ENCODE peak calls at places on chromosomes 16 and 17, in nine cellular contexts. K is uterus, P is cardiac fibroblast, U is body of pancreas, R is fibroblast of the aortic adventitia, V is PC-3, N is fibroblast of villous mesenchyme, B is astrocyte of the spinal cord, L is esophagus squamous epithelium. A is an unnamed sample.

GRCh38 chr16:85555549-85556455 is 57.3 kb upstream of the GSE1 start:
- DNase-seq in N (peak; percentile 80), R (peak; percentile 51), V (no peak), P (peak; percentile 77), B (peak; percentile 57), L (no peak), K (peak; percentile 55), U (peak; percentile 78), A (peak; percentile 63)

GRCh38 chr16:80924372-80924978 is 82.2 kb downstream of the CMC2 start:
- DNase-seq in V (peak; percentile 51), L (no peak), P (peak; percentile 76), K (no peak), B (peak; percentile 52), U (peak; percentile 42), R (peak; percentile 56), N (peak; percentile 66), A (peak; percentile 79)

GRCh38 chr16:30997887-30998711 is 12.3 kb downstream of the STX1B start:
- DNase-seq in L (no peak), B (peak; percentile 77), U (no peak), R (peak; percentile 68), K (peak; percentile 60), V (peak; percentile 75), N (peak; percentile 69), P (peak; percentile 57), A (peak; percentile 62)

GRCh38 chr17:10754109-10754508 is 24.3 kb upstream of the TMEM220 start:
- DNase-seq in L (no peak), V (peak; percentile 52), N (peak; percentile 28), B (no peak), U (peak; percentile 65), K (no peak), P (peak; percentile 28), R (peak; percentile 15), A (peak; percentile 33)

GRCh38 chr16:89561195-89562026 is 929 bp downstream of the RPL13 start:
- DNase-seq in R (no peak), K (no peak), B (no peak), N (no peak), P (no peak), V (no peak), U (no peak), L (no peak), A (no peak)

GRCh38 chr17:48555616-48556533 is 11.0 kb upstream of the HOXB2 start:
- DNase-seq in P (no peak), K (no peak), B (peak; percentile 75), U (no peak), V (peak; percentile 41), N (no peak), L (no peak), R (peak; percentile 58), A (no peak)

GRCh38 chr17:61201211-61201610 is 198.4 kb upstream of the TBX2 start:
- DNase-seq in N (peak; percentile 96), V (peak; percentile 95), L (no peak), R (peak; percentile 90), U (no peak), K (no peak), P (peak; percentile 81), B (peak; percentile 89), A (peak; percentile 72)

GRCh38 chr17:32222621-32223020 is 43.0 kb upstream of the RHBDL3 start:
- DNase-seq in P (no peak), N (no peak), B (peak; percentile 9), L (no peak), R (no peak), V (peak; percentile 56), K (no peak), U (no peak), A (no peak)

GRCh38 chr17:45098869-45099616 is 33.3 kb downstream of the PLCD3 start:
- DNase-seq in K (peak; percentile 86), U (peak; percentile 82), L (no peak), B (peak; percentile 72), R (peak; percentile 87), V (peak; percentile 92), P (peak; percentile 82), N (peak; percentile 83), A (peak; percentile 82)

GRCh38 chr17:11885051-11885450 is 112.2 kb downstream of the ZNF18 start:
- DNase-seq in K (no peak), L (no peak), U (no peak), P (no peak), B (no peak), N (no peak), V (no peak), R (no peak), A (no peak)

GRCh38 chr17:11874756-11875155 is 122.5 kb downstream of the ZNF18 start:
- DNase-seq in P (no peak), L (no peak), U (no peak), B (no peak), V (no peak), N (no peak), K (no peak), R (no peak), A (no peak)

GRCh38 chr17:11882716-11883115 is 114.6 kb downstream of the ZNF18 start:
- DNase-seq in R (no peak), U (no peak), P (no peak), N (no peak), K (no peak), B (no peak), V (no peak), L (no peak), A (no peak)

GRCh38 chr17:11880714-11881113 is 116.6 kb downstream of the ZNF18 start:
- DNase-seq in V (peak; percentile 56), U (no peak), K (no peak), L (no peak), P (no peak), R (no peak), B (no peak), N (no peak), A (no peak)
- TF ChIP-seq CTCF in V (peak; percentile 42), U (peak; percentile 27), K (no peak), L (peak; percentile 37), P (no peak), R (no peak), B (no peak), N (no peak), A (no peak)

GRCh38 chr17:70171159-70171558 is 1.8 kb downstream of the KCNJ2 start:
- DNase-seq in V (no peak), P (no peak), R (no peak), B (no peak), U (no peak), K (no peak), L (no peak), N (no peak), A (no peak)
- H3K4me3 ChIP-seq in V (no peak overlapping the region), P (peak overlapping the region; percentile 1), R (no peak overlapping the region), B (no peak overlapping the region), U (no peak overlapping the region), K (no peak overlapping the region), L (peak overlapping the region; percentile 75), N (peak overlapping the region; percentile 9), A (no peak overlapping the region)

DNA sequence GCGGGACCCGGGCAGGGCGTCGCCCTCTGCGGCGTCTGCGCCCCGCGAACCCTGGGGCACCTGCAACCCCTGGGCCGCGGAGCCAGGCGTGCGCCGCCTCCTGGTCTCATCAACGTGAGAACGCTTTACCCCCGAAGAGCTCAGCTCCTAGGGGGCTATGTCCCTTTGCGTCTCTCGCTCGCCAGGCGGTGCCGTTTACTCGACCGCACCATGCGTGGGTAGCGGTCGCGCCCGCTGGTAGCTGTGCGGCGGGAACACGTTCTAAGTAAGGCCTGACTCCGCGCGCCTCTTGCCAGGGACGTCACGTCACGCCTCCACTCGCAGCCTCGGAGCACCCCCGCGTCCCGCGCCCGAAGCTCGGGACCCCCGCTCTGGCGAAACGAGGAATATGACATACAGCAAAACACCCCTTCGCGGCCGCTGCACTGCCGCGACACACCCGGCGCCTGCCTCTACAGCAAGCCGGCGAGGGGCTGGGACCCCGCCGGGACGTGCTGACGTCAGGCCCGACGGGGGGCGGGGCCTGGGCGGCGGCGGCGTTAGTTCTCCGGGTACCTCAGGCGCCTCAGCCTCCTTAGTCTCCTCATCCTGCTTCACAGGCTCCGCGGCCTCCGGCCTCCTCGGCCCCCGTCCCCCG is at the start of gene RAB11FIP3:
- DNase-seq in P (peak; percentile 82), L (no peak), K (peak; percentile 84), N (peak; percentile 81), R (peak; percentile 66), U (peak; percentile 78), B (peak; percentile 84), V (peak; percentile 61), A (peak; percentile 74)
- TF ChIP-seq CTCF in P (no peak), L (no peak), K (peak; percentile 14), N (no peak), R (peak; percentile 8), U (peak; percentile 27), B (peak; percentile 17), V (peak; percentile 29), A (no peak)

GRCh38 chr17:63512896-63513644 is 10.1 kb upstream of the KCNH6 start:
- DNase-seq in U (no peak), B (no peak), P (no peak), V (no peak), R (no peak), L (no peak), N (no peak), K (no peak), A (no peak)
- H3K4me3 ChIP-seq in U (no peak overlapping the region), B (no peak overlapping the region), P (no peak overlapping the region), V (no peak overlapping the region), R (no peak overlapping the region), L (no peak overlapping the region), N (no peak overlapping the region), K (no peak overlapping the region), A (no peak overlapping the region)

GRCh38 chr17:72700226-72700625 is 392.3 kb downstream of the SLC39A11 start:
- DNase-seq in K (no peak), N (no peak), B (no peak), U (no peak), P (no peak), V (no peak), L (no peak), R (no peak), A (no peak)

GRCh38 chr17:72699566-72699965 is 392.9 kb downstream of the SLC39A11 start:
- DNase-seq in L (no peak), V (peak; percentile 92), K (no peak), N (no peak), U (no peak), B (peak; percentile 50), P (peak; percentile 64), R (peak; percentile 43), A (peak; percentile 67)

GRCh38 chr17:72696156-72696555 is 396.3 kb downstream of the SLC39A11 start:
- DNase-seq in N (no peak), V (no peak), U (no peak), B (no peak), L (no peak), K (no peak), P (no peak), R (no peak), A (no peak)

GRCh38 chr17:72693956-72694355 is 398.5 kb downstream of the SLC39A11 start:
- DNase-seq in L (no peak), K (no peak), N (no peak), R (no peak), U (no peak), V (no peak), B (no peak), P (no peak), A (no peak)

DNA sequence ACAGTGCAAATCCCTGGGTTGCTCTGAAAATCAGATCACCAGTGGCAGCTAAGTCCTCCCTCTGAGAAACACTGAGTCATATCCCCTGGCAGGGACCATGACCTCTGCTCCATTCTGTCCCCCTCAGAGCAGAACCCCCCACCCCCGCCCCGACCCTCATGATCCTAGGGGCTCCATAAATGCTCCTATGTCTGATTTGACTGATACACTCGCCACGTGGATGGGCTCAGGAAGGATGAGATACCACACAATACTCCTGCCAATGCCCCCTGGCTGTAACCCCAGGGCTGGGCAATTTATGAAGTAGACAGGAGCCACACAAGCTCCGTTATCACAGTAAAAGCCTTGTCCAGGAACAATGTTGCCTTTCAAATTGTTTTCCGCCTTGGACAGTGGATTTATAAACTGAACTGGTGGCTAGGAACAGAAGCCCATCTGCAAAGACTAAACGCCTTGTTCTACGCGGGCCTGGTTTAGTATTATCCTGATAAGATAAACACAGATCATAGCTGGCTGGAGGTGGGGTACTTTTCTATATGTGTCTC is 394.8 kb downstream of the SLC39A11 start:
- DNase-seq in U (no peak), P (no peak), N (peak; percentile 37), V (peak; percentile 18), K (no peak), B (no peak), L (no peak), R (no peak), A (no peak)
- TF ChIP-seq CTCF in U (no peak), P (no peak), N (no peak), V (no peak), K (no peak), B (no peak), L (no peak), R (no peak), A (no peak)

A was measured in fibroblast of pulmonary artery.